ENCODE peak calls at places on chromosomes 13 and 19, in ten cellular contexts. One of them, this sample, is unnamed.

GRCh38 chr13:51152713-51153112 is 41.6 kb upstream of the C13orf42 start:
- DNase-seq in heart right ventricle: no peak
- DNase-seq in GM12878: no peak
- DNase-seq in CD8-positive, alpha-beta T cell: no peak
- DNase-seq in adrenal gland: no peak
- DNase-seq in neural progenitor cell: no peak
- DNase-seq in Caco-2: no peak
- DNase-seq in left lung: no peak
- DNase-seq in thoracic aorta: no peak
- DNase-seq in H1: no peak
- DNase-seq in this sample: peak; percentile 68

GRCh38 chr19:46076951-46077814 is 36.4 kb upstream of the IGFL4 start:
- DNase-seq in left lung: no peak
- DNase-seq in adrenal gland: peak; percentile 56
- DNase-seq in heart right ventricle: no peak
- DNase-seq in Caco-2: peak; percentile 92
- DNase-seq in CD8-positive, alpha-beta T cell: no peak
- DNase-seq in neural progenitor cell: peak; percentile 94
- DNase-seq in thoracic aorta: no peak
- DNase-seq in H1: peak; percentile 63
- DNase-seq in GM12878: no peak
- DNase-seq in this sample: peak; percentile 86

GRCh38 chr19:31586282-31586681 is 237.0 kb upstream of the TSHZ3 start:
- DNase-seq in thoracic aorta: no peak
- DNase-seq in Caco-2: no peak
- DNase-seq in CD8-positive, alpha-beta T cell: no peak
- DNase-seq in adrenal gland: no peak
- DNase-seq in H1: no peak
- DNase-seq in neural progenitor cell: no peak
- DNase-seq in GM12878: no peak
- DNase-seq in heart right ventricle: no peak
- DNase-seq in left lung: no peak
- DNase-seq in this sample: no peak

GRCh38 chr13:34591801-34592454 is 350.1 kb upstream of the NBEA start:
- DNase-seq in heart right ventricle: peak; percentile 29
- DNase-seq in CD8-positive, alpha-beta T cell: no peak
- DNase-seq in thoracic aorta: no peak
- DNase-seq in left lung: no peak
- DNase-seq in adrenal gland: no peak
- DNase-seq in H1: no peak
- DNase-seq in Caco-2: no peak
- DNase-seq in neural progenitor cell: peak; percentile 35
- DNase-seq in GM12878: no peak
- DNase-seq in this sample: no peak

GRCh38 chr19:39325778-39326680 is 5.4 kb upstream of the LRFN1 start:
- DNase-seq in thoracic aorta: no peak
- DNase-seq in adrenal gland: no peak
- DNase-seq in heart right ventricle: no peak
- DNase-seq in neural progenitor cell: no peak
- DNase-seq in Caco-2: peak; percentile 37
- DNase-seq in H1: no peak
- DNase-seq in left lung: no peak
- DNase-seq in CD8-positive, alpha-beta T cell: no peak
- DNase-seq in GM12878: no peak
- DNase-seq in this sample: no peak

GRCh38 chr13:109256866-109257760 is 529.3 kb downstream of the IRS2 start:
- DNase-seq in CD8-positive, alpha-beta T cell: no peak
- DNase-seq in heart right ventricle: peak; percentile 27
- DNase-seq in adrenal gland: peak; percentile 27
- DNase-seq in neural progenitor cell: no peak
- DNase-seq in thoracic aorta: no peak
- DNase-seq in H1: no peak
- DNase-seq in Caco-2: peak; percentile 91
- DNase-seq in GM12878: no peak
- DNase-seq in left lung: no peak
- DNase-seq in this sample: no peak

GRCh38 chr19:47790398-47790814 is 11.9 kb downstream of the SELENOW start:
- DNase-seq in heart right ventricle: peak; percentile 80
- DNase-seq in CD8-positive, alpha-beta T cell: peak; percentile 76
- DNase-seq in adrenal gland: peak; percentile 84
- DNase-seq in Caco-2: peak; percentile 89
- DNase-seq in thoracic aorta: peak; percentile 50
- DNase-seq in left lung: peak; percentile 79
- DNase-seq in H1: peak; percentile 94
- DNase-seq in GM12878: no peak
- DNase-seq in neural progenitor cell: peak; percentile 96
- DNase-seq in this sample: peak; percentile 100

GRCh38 chr13:99353836-99354235 is 46.6 kb upstream of the GPR183 start:
- DNase-seq in GM12878: no peak
- DNase-seq in thoracic aorta: no peak
- DNase-seq in CD8-positive, alpha-beta T cell: no peak
- DNase-seq in Caco-2: no peak
- DNase-seq in heart right ventricle: no peak
- DNase-seq in neural progenitor cell: no peak
- DNase-seq in H1: no peak
- DNase-seq in left lung: no peak
- DNase-seq in adrenal gland: no peak
- DNase-seq in this sample: no peak

GRCh38 chr13:72463561-72463960 is 263.9 kb downstream of the MZT1 start:
- DNase-seq in Caco-2: no peak
- DNase-seq in left lung: no peak
- DNase-seq in heart right ventricle: peak; percentile 18
- DNase-seq in thoracic aorta: no peak
- DNase-seq in adrenal gland: no peak
- DNase-seq in CD8-positive, alpha-beta T cell: no peak
- DNase-seq in H1: no peak
- DNase-seq in GM12878: no peak
- DNase-seq in neural progenitor cell: no peak
- DNase-seq in this sample: no peak

GRCh38 chr19:45128109-45128508 is 32.7 kb downstream of the NKPD1 start:
- DNase-seq in adrenal gland: no peak
- DNase-seq in CD8-positive, alpha-beta T cell: no peak
- DNase-seq in GM12878: no peak
- DNase-seq in thoracic aorta: no peak
- DNase-seq in Caco-2: no peak
- DNase-seq in neural progenitor cell: no peak
- DNase-seq in heart right ventricle: no peak
- DNase-seq in H1: no peak
- DNase-seq in left lung: no peak
- DNase-seq in this sample: no peak

GRCh38 chr19:39318071-39318470 is 2.6 kb downstream of the LRFN1 start:
- DNase-seq in CD8-positive, alpha-beta T cell: no peak
- DNase-seq in GM12878: no peak
- DNase-seq in neural progenitor cell: no peak
- DNase-seq in heart right ventricle: no peak
- DNase-seq in thoracic aorta: no peak
- DNase-seq in left lung: no peak
- DNase-seq in H1: no peak
- DNase-seq in adrenal gland: no peak
- DNase-seq in Caco-2: no peak
- DNase-seq in this sample: no peak

GRCh38 chr13:50149143-50149703 is 134.0 kb downstream of the KCNRG start:
- DNase-seq in GM12878: no peak
- DNase-seq in adrenal gland: no peak
- DNase-seq in H1: no peak
- DNase-seq in heart right ventricle: no peak
- DNase-seq in CD8-positive, alpha-beta T cell: no peak
- DNase-seq in left lung: no peak
- DNase-seq in Caco-2: no peak
- DNase-seq in neural progenitor cell: no peak
- DNase-seq in thoracic aorta: no peak
- DNase-seq in this sample: no peak

GRCh38 chr13:27372896-27373295 is 51.5 kb upstream of the GTF3A start:
- DNase-seq in neural progenitor cell: peak; percentile 40
- DNase-seq in GM12878: no peak
- DNase-seq in adrenal gland: no peak
- DNase-seq in Caco-2: peak; percentile 75
- DNase-seq in thoracic aorta: no peak
- DNase-seq in H1: no peak
- DNase-seq in heart right ventricle: no peak
- DNase-seq in left lung: peak; percentile 78
- DNase-seq in CD8-positive, alpha-beta T cell: no peak
- DNase-seq in this sample: peak; percentile 73

GRCh38 chr13:108269601-108270328 is at the start of gene TNFSF13B:
- DNase-seq in H1: peak; percentile 9
- DNase-seq in left lung: peak; percentile 66
- DNase-seq in Caco-2: peak; percentile 16
- DNase-seq in adrenal gland: peak; percentile 51
- DNase-seq in CD8-positive, alpha-beta T cell: peak; percentile 14
- DNase-seq in GM12878: peak; percentile 74
- DNase-seq in heart right ventricle: peak; percentile 11
- DNase-seq in thoracic aorta: no peak
- DNase-seq in neural progenitor cell: peak; percentile 53
- DNase-seq in this sample: peak; percentile 56

GRCh38 chr13:25203256-25203794 is 31.2 kb upstream of the AMER2 start:
- DNase-seq in CD8-positive, alpha-beta T cell: no peak
- DNase-seq in neural progenitor cell: no peak
- DNase-seq in adrenal gland: no peak
- DNase-seq in GM12878: no peak
- DNase-seq in Caco-2: no peak
- DNase-seq in left lung: no peak
- DNase-seq in thoracic aorta: no peak
- DNase-seq in heart right ventricle: no peak
- DNase-seq in H1: no peak
- DNase-seq in this sample: no peak

GRCh38 chr13:77729502-77730221 is 32.2 kb downstream of the SLAIN1 start:
- DNase-seq in CD8-positive, alpha-beta T cell: no peak
- DNase-seq in left lung: no peak
- DNase-seq in neural progenitor cell: no peak
- DNase-seq in adrenal gland: no peak
- DNase-seq in thoracic aorta: no peak
- DNase-seq in H1: no peak
- DNase-seq in heart right ventricle: no peak
- DNase-seq in Caco-2: no peak
- DNase-seq in GM12878: peak; percentile 64
- DNase-seq in this sample: peak; percentile 29

GRCh38 chr19:23378948-23379347 is 16.3 kb downstream of the ZNF91 start:
- DNase-seq in heart right ventricle: no peak
- DNase-seq in GM12878: no peak
- DNase-seq in thoracic aorta: no peak
- DNase-seq in neural progenitor cell: no peak
- DNase-seq in adrenal gland: no peak
- DNase-seq in Caco-2: no peak
- DNase-seq in H1: no peak
- DNase-seq in left lung: no peak
- DNase-seq in CD8-positive, alpha-beta T cell: no peak
- DNase-seq in this sample: no peak
- H3K9me3 ChIP-seq in heart right ventricle: peaks cover 3% of the 10 kb centered on the region
- H3K9me3 ChIP-seq in GM12878: peaks cover 27% of the 10 kb centered on the region
- H3K9me3 ChIP-seq in thoracic aorta: peaks cover 62% of the 10 kb centered on the region
- H3K9me3 ChIP-seq in neural progenitor cell: peaks cover 12% of the 10 kb centered on the region
- H3K9me3 ChIP-seq in adrenal gland: no peaks in the 10 kb centered on the region
- H3K9me3 ChIP-seq in Caco-2: peaks cover 13% of the 10 kb centered on the region
- H3K9me3 ChIP-seq in H1: no peaks in the 10 kb centered on the region
- H3K9me3 ChIP-seq in left lung: peaks cover 97% of the 10 kb centered on the region
- H3K9me3 ChIP-seq in CD8-positive, alpha-beta T cell: peaks cover 35% of the 10 kb centered on the region
- H3K9me3 ChIP-seq in this sample: no peaks in the 10 kb centered on the region

GRCh38 chr19:42411581-42412178 is 15.5 kb downstream of the LIPE start:
- DNase-seq in GM12878: no peak
- DNase-seq in H1: no peak
- DNase-seq in left lung: no peak
- DNase-seq in thoracic aorta: no peak
- DNase-seq in CD8-positive, alpha-beta T cell: no peak
- DNase-seq in Caco-2: no peak
- DNase-seq in heart right ventricle: no peak
- DNase-seq in adrenal gland: no peak
- DNase-seq in neural progenitor cell: no peak
- DNase-seq in this sample: no peak
- H3K4me3 ChIP-seq in GM12878: no peak overlapping the region
- H3K4me3 ChIP-seq in H1: no peak overlapping the region
- H3K4me3 ChIP-seq in left lung: no peak overlapping the region
- H3K4me3 ChIP-seq in thoracic aorta: no peak overlapping the region
- H3K4me3 ChIP-seq in CD8-positive, alpha-beta T cell: no peak overlapping the region
- H3K4me3 ChIP-seq in Caco-2: no peak overlapping the region
- H3K4me3 ChIP-seq in heart right ventricle: no peak overlapping the region
- H3K4me3 ChIP-seq in adrenal gland: no peak overlapping the region
- H3K4me3 ChIP-seq in neural progenitor cell: no peak overlapping the region
- H3K4me3 ChIP-seq in this sample: no peak overlapping the region

DNA sequence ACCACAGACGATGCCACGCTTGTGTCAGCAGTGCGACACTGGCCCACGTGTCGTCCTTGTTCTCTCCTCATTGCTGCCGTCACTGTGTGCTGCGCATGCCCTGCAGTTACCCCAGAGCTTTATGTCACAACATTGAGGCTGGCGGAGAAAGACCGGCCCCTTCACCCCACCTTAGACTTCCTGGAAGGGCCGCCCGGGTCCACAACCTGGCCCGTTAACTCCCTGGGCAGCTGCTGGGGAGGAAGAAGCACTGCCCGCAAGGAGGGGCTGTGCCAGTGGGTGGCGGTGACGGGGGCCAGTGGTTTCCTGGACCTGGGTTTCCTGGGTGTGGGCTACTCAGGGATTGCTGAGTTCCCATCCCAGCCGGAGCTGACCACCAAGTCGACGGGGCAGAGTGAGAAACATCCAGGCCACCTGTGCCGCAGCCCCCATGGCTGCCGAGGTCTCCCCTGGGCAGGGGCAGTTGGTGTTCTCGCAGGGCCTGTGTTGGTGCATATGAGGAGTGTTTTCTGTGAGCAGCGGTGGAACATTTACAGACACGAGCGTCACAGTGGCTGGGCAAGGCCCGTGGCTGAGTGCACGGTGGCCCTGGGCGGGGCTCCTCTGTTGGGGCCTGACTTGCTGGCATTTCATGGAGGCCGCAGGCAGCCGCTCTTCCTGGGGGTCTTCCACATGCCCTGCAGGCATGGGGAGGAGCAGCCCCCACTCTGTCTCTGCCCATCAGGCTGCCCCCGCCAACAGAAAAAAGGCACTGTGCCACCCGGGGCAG is 23.1 kb downstream of the TFDP1 start:
- DNase-seq in neural progenitor cell: no peak
- DNase-seq in heart right ventricle: no peak
- DNase-seq in CD8-positive, alpha-beta T cell: no peak
- DNase-seq in GM12878: no peak
- DNase-seq in H1: no peak
- DNase-seq in thoracic aorta: no peak
- DNase-seq in adrenal gland: no peak
- DNase-seq in left lung: peak; percentile 79
- DNase-seq in Caco-2: no peak
- DNase-seq in this sample: no peak
- TF ChIP-seq CTCF in neural progenitor cell: no peak
- TF ChIP-seq CTCF in heart right ventricle: no peak
- TF ChIP-seq CTCF in CD8-positive, alpha-beta T cell: no peak
- TF ChIP-seq CTCF in GM12878: no peak
- TF ChIP-seq CTCF in H1: no peak
- TF ChIP-seq CTCF in thoracic aorta: no peak
- TF ChIP-seq CTCF in adrenal gland: no peak
- TF ChIP-seq CTCF in left lung: no peak
- TF ChIP-seq CTCF in Caco-2: no peak
- TF ChIP-seq CTCF in this sample: no peak

DNA sequence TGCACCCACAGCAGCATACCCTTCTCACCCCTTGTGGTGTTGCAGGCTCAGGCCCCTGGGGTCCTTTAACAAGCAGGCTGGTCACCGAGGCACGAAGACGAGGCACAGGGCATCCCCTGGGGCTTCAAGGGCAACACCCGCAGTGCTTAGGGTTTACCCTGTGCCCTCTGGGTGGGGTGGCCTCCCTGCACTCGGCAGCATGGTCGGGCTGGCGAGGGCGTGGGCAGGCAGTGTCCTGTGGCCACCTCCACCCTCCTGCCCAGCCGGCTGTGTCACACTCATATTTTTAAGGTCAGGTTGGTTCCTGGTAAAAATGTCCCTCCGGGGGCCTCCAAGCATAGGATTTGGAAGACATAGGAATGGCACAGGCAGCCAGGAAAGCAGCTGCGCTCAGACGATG is 11.4 kb upstream of the ZNF135 start:
- DNase-seq in GM12878: no peak
- DNase-seq in left lung: no peak
- DNase-seq in neural progenitor cell: no peak
- DNase-seq in adrenal gland: no peak
- DNase-seq in heart right ventricle: no peak
- DNase-seq in CD8-positive, alpha-beta T cell: no peak
- DNase-seq in Caco-2: no peak
- DNase-seq in H1: no peak
- DNase-seq in thoracic aorta: no peak
- DNase-seq in this sample: no peak
- H3K9me3 ChIP-seq in GM12878: peaks cover 2% of the 10 kb centered on the region
- H3K9me3 ChIP-seq in left lung: peaks cover 99% of the 10 kb centered on the region
- H3K9me3 ChIP-seq in neural progenitor cell: no peaks in the 10 kb centered on the region
- H3K9me3 ChIP-seq in adrenal gland: no peaks in the 10 kb centered on the region
- H3K9me3 ChIP-seq in heart right ventricle: no peaks in the 10 kb centered on the region
- H3K9me3 ChIP-seq in CD8-positive, alpha-beta T cell: peaks cover 16% of the 10 kb centered on the region
- H3K9me3 ChIP-seq in Caco-2: peaks cover 23% of the 10 kb centered on the region
- H3K9me3 ChIP-seq in H1: peaks cover 39% of the 10 kb centered on the region
- H3K9me3 ChIP-seq in thoracic aorta: peaks cover 37% of the 10 kb centered on the region
- H3K9me3 ChIP-seq in this sample: peaks cover 9% of the 10 kb centered on the region

This sample was measured in WERI-Rb-1.